ENCODE peak calls at places on chromosome 5, in nine cellular contexts. V is Calu3; Y is epithelial cell of esophagus; R is AG08396; H is posterior vena cava; U is activated T-helper 2 cell treated with anti-CD3 and anti-CD28 coated beads, Interferon-gamma antibody, Interleukin-2, Interleukin-4, amounts not matched to agents 10 μg/mL and 5 μg/mL and 100 μg/mL, durations not matched to agents 14 hours and 24 hours and 36 hours; K is stimulated activated CD8-positive, alpha-beta memory T cell treated with anti-CD3 and anti-CD28 coated beads, Interleukin-7, amount 100 ng/mL, for 4 hours; C is T follicular helper cell; S is left lung. X is an unnamed sample.

GRCh38 chr5:159095218-159095617 is 4.5 kb downstream of the EBF1 start:
- DNase-seq in V (no peak), Y (no peak), R (no peak), H (peak; percentile 81), U (no peak), K (no peak), C (no peak), S (no peak), X (no peak)

GRCh38 chr5:79791843-79792242 is 102.2 kb downstream of the CMYA5 start:
- DNase-seq in V (no peak), Y (no peak), R (no peak), H (no peak), U (no peak), K (no peak), C (no peak), S (no peak), X (no peak)

GRCh38 chr5:149611327-149611726 is 30.0 kb downstream of the ARHGEF37 start:
- DNase-seq in V (no peak), Y (no peak), R (peak; percentile 76), H (no peak), U (no peak), K (no peak), C (no peak), S (no peak), X (no peak)

GRCh38 chr5:170552486-170553122 is 48.8 kb downstream of the KCNIP1 start:
- DNase-seq in V (no peak), Y (peak; percentile 2), R (peak; percentile 48), H (peak; percentile 93), U (no peak), K (no peak), C (no peak), S (peak; percentile 74), X (no peak)

GRCh38 chr5:79697222-79698164 is 7.9 kb downstream of the CMYA5 start:
- DNase-seq in V (no peak), Y (peak; percentile 26), R (no peak), H (no peak), U (no peak), K (no peak), C (no peak), S (no peak), X (peak; percentile 56)

GRCh38 chr5:34584165-34584564 is 72.0 kb upstream of the RAI14 start:
- DNase-seq in V (no peak), Y (no peak), R (no peak), H (no peak), U (no peak), K (no peak), C (no peak), S (no peak), X (no peak)

GRCh38 chr5:94376672-94377345 is 241.6 kb downstream of the KIAA0825 start:
- DNase-seq in V (no peak), Y (no peak), R (no peak), H (no peak), U (no peak), K (no peak), C (no peak), S (no peak), X (peak; percentile 56)

GRCh38 chr5:98349251-98349989 is 424.0 kb upstream of the RGMB start:
- DNase-seq in V (no peak), Y (peak; percentile 69), R (peak; percentile 44), H (no peak), U (no peak), K (no peak), C (no peak), S (no peak), X (no peak)

GRCh38 chr5:74673011-74673790 is 11.8 kb upstream of the HEXB start:
- DNase-seq in V (no peak), Y (peak; percentile 56), R (no peak), H (no peak), U (no peak), K (no peak), C (no peak), S (no peak), X (no peak)

GRCh38 chr5:107523019-107523680 is 147.6 kb downstream of the EFNA5 start:
- DNase-seq in V (no peak), Y (no peak), R (no peak), H (no peak), U (no peak), K (no peak), C (no peak), S (no peak), X (no peak)

GRCh38 chr5:54807421-54807820 is 178.0 kb downstream of the ESM1 start:
- DNase-seq in V (no peak), Y (peak; percentile 62), R (peak; percentile 48), H (no peak), U (no peak), K (no peak), C (no peak), S (no peak), X (no peak)

GRCh38 chr5:128826290-128826689 is 139.0 kb upstream of the SLC27A6 start:
- DNase-seq in V (no peak), Y (no peak), R (no peak), H (no peak), U (no peak), K (no peak), C (no peak), S (no peak), X (no peak)

GRCh38 chr5:65815156-65815555 is 93.2 kb downstream of the NLN start:
- DNase-seq in V (peak; percentile 11), Y (no peak), R (no peak), H (no peak), U (no peak), K (no peak), C (no peak), S (no peak), X (no peak)

GRCh38 chr5:107516452-107517184 is 154.1 kb downstream of the EFNA5 start:
- DNase-seq in V (no peak), Y (no peak), R (no peak), H (no peak), U (no peak), K (no peak), C (no peak), S (no peak), X (no peak)

GRCh38 chr5:137741-138140 is 45.8 kb downstream of the PLEKHG4B start:
- DNase-seq in V (no peak), Y (no peak), R (no peak), H (no peak), U (no peak), K (no peak), C (no peak), S (no peak), X (no peak)

GRCh38 chr5:167658890-167659289 is 632.6 kb upstream of the WWC1 start:
- DNase-seq in V (no peak), Y (no peak), R (no peak), H (no peak), U (no peak), K (no peak), C (no peak), S (no peak), X (no peak)

GRCh38 chr5:147188200-147189108 is 46.4 kb upstream of the STK32A start:
- DNase-seq in V (peak; percentile 78), Y (peak; percentile 68), R (peak; percentile 68), H (no peak), U (no peak), K (no peak), C (peak; percentile 9), S (no peak), X (no peak)

GRCh38 chr5:169151051-169151805 is 149.7 kb downstream of the SLIT3 start:
- DNase-seq in V (no peak), Y (no peak), R (no peak), H (no peak), U (no peak), K (no peak), C (no peak), S (no peak), X (no peak)

GRCh38 chr5:180568914-180569313 is 22.4 kb downstream of the SCGB3A1 start:
- DNase-seq in V (no peak), Y (no peak), R (no peak), H (no peak), U (no peak), K (no peak), C (no peak), S (no peak), X (no peak)

GRCh38 chr5:88675159-88675757 is 207.7 kb downstream of the MEF2C start:
- DNase-seq in V (no peak), Y (no peak), R (no peak), H (peak; percentile 47), U (no peak), K (no peak), C (no peak), S (no peak), X (no peak)

GRCh38 chr5:52134013-52134650 is 653.6 kb upstream of the ITGA1 start:
- DNase-seq in V (no peak), Y (no peak), R (no peak), H (no peak), U (no peak), K (no peak), C (no peak), S (no peak), X (no peak)

GRCh38 chr5:168695436-168695835 is 116.3 kb upstream of the PANK3 start:
- DNase-seq in V (no peak), Y (no peak), R (no peak), H (no peak), U (no peak), K (no peak), C (no peak), S (no peak), X (no peak)

GRCh38 chr5:76403713-76403962 is 553 bp downstream of the IQGAP2 start:
- DNase-seq in V (no peak), Y (no peak), R (no peak), H (no peak), U (peak; percentile 59), K (no peak), C (no peak), S (no peak), X (no peak)

GRCh38 chr5:148805323-148806290 is 20.8 kb upstream of the ADRB2 start:
- DNase-seq in V (no peak), Y (no peak), R (no peak), H (no peak), U (no peak), K (no peak), C (no peak), S (peak; percentile 62), X (peak; percentile 98)

GRCh38 chr5:175816348-175816747 is 55.0 kb upstream of the CPLX2 start:
- DNase-seq in V (no peak), Y (no peak), R (no peak), H (no peak), U (no peak), K (no peak), C (no peak), S (no peak), X (no peak)

GRCh38 chr5:139100825-139101224 is 97.3 kb downstream of the SIL1 start:
- DNase-seq in V (no peak), Y (peak; percentile 80), R (no peak), H (no peak), U (no peak), K (no peak), C (no peak), S (no peak), X (no peak)

GRCh38 chr5:96961053-96961452 is 25.2 kb downstream of the LNPEP start:
- DNase-seq in V (no peak), Y (no peak), R (no peak), H (no peak), U (no peak), K (no peak), C (no peak), S (no peak), X (peak; percentile 79)

GRCh38 chr5:97231025-97231636 is 48.1 kb upstream of the RIOK2 start:
- DNase-seq in V (peak; percentile 62), Y (peak; percentile 83), R (peak; percentile 50), H (no peak), U (no peak), K (no peak), C (no peak), S (no peak), X (peak; percentile 25)

GRCh38 chr5:138469540-138470321 is 4.5 kb downstream of the EGR1 start:
- DNase-seq in V (peak; percentile 59), Y (peak; percentile 89), R (peak; percentile 39), H (peak; percentile 92), U (no peak), K (no peak), C (no peak), S (no peak), X (no peak)

GRCh38 chr5:88770290-88771257 is 112.4 kb downstream of the MEF2C start:
- DNase-seq in V (no peak), Y (peak; percentile 32), R (no peak), H (no peak), U (no peak), K (no peak), C (no peak), S (no peak), X (no peak)

GRCh38 chr5:177537389-177538361 is 16.7 kb downstream of the FAM193B start:
- DNase-seq in V (no peak), Y (peak; percentile 68), R (peak; percentile 84), H (no peak), U (no peak), K (no peak), C (no peak), S (peak; percentile 59), X (no peak)